ENCODE peak calls at places on chromosomes 12 and 14, in four cellular contexts. One of them, this sample, is unnamed.

GRCh38 chr12:95037906-95038305 is 34.4 kb upstream of the NDUFA12 start:
- DNase-seq in mammary epithelial cell: no peak
- DNase-seq in ureter: no peak
- DNase-seq in B cell: no peak
- DNase-seq in this sample: no peak

GRCh38 chr12:121513464-121514183 is 67.2 kb downstream of the KDM2B start:
- DNase-seq in mammary epithelial cell: no peak
- DNase-seq in B cell: peak
- DNase-seq in ureter: no peak
- DNase-seq in this sample: no peak

GRCh38 chr14:71472281-71472960 is 459.8 kb upstream of the RGS6 start:
- DNase-seq in ureter: no peak
- DNase-seq in B cell: no peak
- DNase-seq in mammary epithelial cell: no peak
- DNase-seq in this sample: no peak

GRCh38 chr14:66746316-66747006 is 238.5 kb downstream of the GPHN start:
- DNase-seq in mammary epithelial cell: peak
- DNase-seq in ureter: no peak
- DNase-seq in B cell: no peak
- DNase-seq in this sample: no peak

GRCh38 chr12:99619389-99620158 is 28.0 kb upstream of the GARIN6 start:
- DNase-seq in ureter: no peak
- DNase-seq in B cell: no peak
- DNase-seq in mammary epithelial cell: peak
- DNase-seq in this sample: no peak

GRCh38 chr14:87153901-87154300 is 839.1 kb downstream of the GALC start:
- DNase-seq in mammary epithelial cell: no peak
- DNase-seq in ureter: no peak
- DNase-seq in B cell: no peak
- DNase-seq in this sample: no peak

GRCh38 chr12:92467886-92468285 is 234.9 kb upstream of the PLEKHG7 start:
- DNase-seq in ureter: no peak
- DNase-seq in mammary epithelial cell: no peak
- DNase-seq in B cell: no peak
- DNase-seq in this sample: no peak

GRCh38 chr12:26524862-26525465 is 308.0 kb downstream of the ITPR2 start:
- DNase-seq in ureter: no peak
- DNase-seq in B cell: no peak
- DNase-seq in mammary epithelial cell: peak
- DNase-seq in this sample: no peak

GRCh38 chr14:102430212-102430908 is 67.6 kb downstream of the TECPR2 start:
- DNase-seq in ureter: no peak
- DNase-seq in B cell: no peak
- DNase-seq in mammary epithelial cell: peak
- DNase-seq in this sample: no peak

GRCh38 chr12:1575287-1575798 is 19.0 kb downstream of the FBXL14 start:
- DNase-seq in ureter: no peak
- DNase-seq in B cell: no peak
- DNase-seq in mammary epithelial cell: no peak
- DNase-seq in this sample: no peak

GRCh38 chr12:20643822-20644221 is 51.3 kb upstream of the SLCO1C1 start:
- DNase-seq in mammary epithelial cell: no peak
- DNase-seq in ureter: no peak
- DNase-seq in B cell: no peak
- DNase-seq in this sample: no peak

GRCh38 chr12:53985358-53985899 is 483 bp downstream of the HOXC10 start:
- DNase-seq in B cell: no peak
- DNase-seq in ureter: no peak
- DNase-seq in mammary epithelial cell: no peak
- DNase-seq in this sample: no peak

GRCh38 chr12:120887253-120888043 is 16.7 kb downstream of the SPPL3 start:
- DNase-seq in mammary epithelial cell: no peak
- DNase-seq in B cell: no peak
- DNase-seq in ureter: no peak
- DNase-seq in this sample: no peak

GRCh38 chr12:7935464-7935772 is 569 bp downstream of the SLC2A3 start:
- DNase-seq in mammary epithelial cell: no peak
- DNase-seq in B cell: no peak
- DNase-seq in ureter: no peak
- DNase-seq in this sample: no peak

GRCh38 chr14:21860172-21860571 is 186.6 kb upstream of the OR4E1 start:
- DNase-seq in B cell: no peak
- DNase-seq in ureter: no peak
- DNase-seq in mammary epithelial cell: peak
- DNase-seq in this sample: no peak

GRCh38 chr14:73472182-73473114 is 14.1 kb upstream of the NUMB start:
- DNase-seq in ureter: no peak
- DNase-seq in B cell: peak
- DNase-seq in mammary epithelial cell: peak
- DNase-seq in this sample: no peak

GRCh38 chr12:9064201-9064814 is 51.4 kb downstream of the A2M start:
- DNase-seq in ureter: peak
- DNase-seq in mammary epithelial cell: peak
- DNase-seq in B cell: peak
- DNase-seq in this sample: peak